ENCODE peak calls at places on chromosomes 11 and 22, in six cellular contexts. One of them, this sample, is unnamed.

GRCh38 chr22:19607198-19608113 is 83.2 kb upstream of the CLDN5 start:
- DNase-seq in GM23338: peak; percentile 53
- DNase-seq in T47D: no peak
- DNase-seq in omental fat pad: no peak
- DNase-seq in IMR-90: peak; percentile 8
- DNase-seq in endothelial cell: peak; percentile 19
- DNase-seq in this sample: no peak

GRCh38 chr22:17907731-17908051 is 116.7 kb downstream of the MICAL3 start:
- DNase-seq in GM23338: no peak
- DNase-seq in T47D: no peak
- DNase-seq in omental fat pad: no peak
- DNase-seq in IMR-90: no peak
- DNase-seq in endothelial cell: no peak
- DNase-seq in this sample: no peak

GRCh38 chr11:118998822-118999221 is 884 bp downstream of the CENATAC start:
- DNase-seq in GM23338: peak; percentile 72
- DNase-seq in T47D: peak; percentile 72
- DNase-seq in omental fat pad: peak; percentile 39
- DNase-seq in IMR-90: peak; percentile 72
- DNase-seq in endothelial cell: no peak
- DNase-seq in this sample: peak; percentile 78

GRCh38 chr22:33865248-33865647 is 55.0 kb downstream of the LARGE1 start:
- DNase-seq in GM23338: no peak
- DNase-seq in T47D: no peak
- DNase-seq in omental fat pad: no peak
- DNase-seq in IMR-90: no peak
- DNase-seq in endothelial cell: no peak
- DNase-seq in this sample: no peak

GRCh38 chr22:50141462-50141861 is 29.1 kb upstream of the PANX2 start:
- DNase-seq in GM23338: no peak
- DNase-seq in T47D: no peak
- DNase-seq in omental fat pad: no peak
- DNase-seq in IMR-90: no peak
- DNase-seq in endothelial cell: no peak
- DNase-seq in this sample: no peak

GRCh38 chr22:18096823-18097222 is 13.8 kb upstream of the TUBA8 start:
- DNase-seq in GM23338: no peak
- DNase-seq in T47D: no peak
- DNase-seq in omental fat pad: no peak
- DNase-seq in IMR-90: no peak
- DNase-seq in endothelial cell: no peak
- DNase-seq in this sample: no peak

GRCh38 chr11:15920856-15921629 is 435.3 kb downstream of the SOX6 start:
- DNase-seq in GM23338: no peak
- DNase-seq in T47D: no peak
- DNase-seq in omental fat pad: no peak
- DNase-seq in IMR-90: peak; percentile 8
- DNase-seq in endothelial cell: no peak
- DNase-seq in this sample: no peak

GRCh38 chr11:91194551-91194950 is 971.7 kb upstream of the CHORDC1 start:
- DNase-seq in GM23338: no peak
- DNase-seq in T47D: no peak
- DNase-seq in omental fat pad: no peak
- DNase-seq in IMR-90: no peak
- DNase-seq in endothelial cell: no peak
- DNase-seq in this sample: no peak

GRCh38 chr11:34641981-34642380 is 21.1 kb downstream of the EHF start:
- DNase-seq in GM23338: no peak
- DNase-seq in T47D: no peak
- DNase-seq in omental fat pad: no peak
- DNase-seq in IMR-90: no peak
- DNase-seq in endothelial cell: no peak
- DNase-seq in this sample: no peak

GRCh38 chr11:109914809-109915653 is 178.2 kb upstream of the ZC3H12C start:
- DNase-seq in GM23338: no peak
- DNase-seq in T47D: no peak
- DNase-seq in omental fat pad: no peak
- DNase-seq in IMR-90: peak; percentile 20
- DNase-seq in endothelial cell: peak; percentile 9
- DNase-seq in this sample: peak; percentile 49

GRCh38 chr11:123702137-123702536 is 39.3 kb downstream of the ZNF202 start:
- DNase-seq in GM23338: no peak
- DNase-seq in T47D: no peak
- DNase-seq in omental fat pad: no peak
- DNase-seq in IMR-90: no peak
- DNase-seq in endothelial cell: no peak
- DNase-seq in this sample: no peak

GRCh38 chr11:128497057-128497957 is 90.1 kb downstream of the ETS1 start:
- DNase-seq in GM23338: no peak
- DNase-seq in T47D: no peak
- DNase-seq in omental fat pad: no peak
- DNase-seq in IMR-90: peak; percentile 99
- DNase-seq in endothelial cell: no peak
- DNase-seq in this sample: peak; percentile 99

GRCh38 chr11:66851251-66851620 is 5.6 kb upstream of the LRFN4 start:
- DNase-seq in GM23338: no peak
- DNase-seq in T47D: no peak
- DNase-seq in omental fat pad: no peak
- DNase-seq in IMR-90: no peak
- DNase-seq in endothelial cell: no peak
- DNase-seq in this sample: no peak